ENCODE peak calls at places on chromosomes 16 and 17, in six cellular contexts. Z, N, W, D, P and Y are unnamed samples.
A peak's percentile ranks its signal among the peaks of the same experiment; 100 is the strongest.

GRCh38 chr17:15169676-15170075 is 95.5 kb downstream of the PMP22 start:
- DNase-seq in Z (peak; percentile 77), N (no peak), W (no peak), D (no peak), P (no peak), Y (peak; percentile 65)

GRCh38 chr17:57408064-57408811 is 151.9 kb downstream of the MSI2 start:
- DNase-seq in Z (no peak), N (peak; percentile 71), W (no peak), D (no peak), P (no peak), Y (peak; percentile 12)

GRCh38 chr16:57988929-57989328 is 11.5 kb downstream of the ZNF319 start:
- DNase-seq in Z (no peak), N (peak; percentile 26), W (no peak), D (no peak), P (no peak), Y (no peak)

GRCh38 chr16:73094371-73094770 is 46.4 kb upstream of the ZFHX3 start:
- DNase-seq in Z (no peak), N (no peak), W (no peak), D (no peak), P (no peak), Y (no peak)

GRCh38 chr17:16352303-16352837 is 899 bp downstream of the CENPV start:
- DNase-seq in Z (peak; percentile 30), N (peak; percentile 76), W (peak; percentile 66), D (peak; percentile 67), P (no peak), Y (peak; percentile 53)

GRCh38 chr16:55645986-55646385 is 9.8 kb upstream of the SLC6A2 start:
- DNase-seq in Z (no peak), N (peak; percentile 8), W (no peak), D (peak; percentile 8), P (peak; percentile 44), Y (no peak)

GRCh38 chr16:31477220-31478216 is 5.4 kb upstream of the SLC5A2 start:
- DNase-seq in Z (no peak), N (peak; percentile 92), W (no peak), D (peak; percentile 86), P (peak; percentile 93), Y (no peak)

GRCh38 chr16:1980026-1980769 is 1.1 kb downstream of the NOXO1 start:
- DNase-seq in Z (no peak), N (no peak), W (no peak), D (peak; percentile 80), P (no peak), Y (no peak)

GRCh38 chr16:80684906-80685305 is 119.5 kb downstream of the CDYL2 start:
- DNase-seq in Z (no peak), N (no peak), W (no peak), D (no peak), P (no peak), Y (no peak)

GRCh38 chr16:80682435-80683070 is 121.8 kb downstream of the CDYL2 start:
- DNase-seq in Z (peak; percentile 89), N (no peak), W (no peak), D (no peak), P (no peak), Y (no peak)

GRCh38 chr16:80681436-80681835 is 123.0 kb downstream of the CDYL2 start:
- DNase-seq in Z (no peak), N (no peak), W (no peak), D (no peak), P (no peak), Y (no peak)

GRCh38 chr16:80684136-80684765 is 120.1 kb downstream of the CDYL2 start:
- DNase-seq in Z (no peak), N (no peak), W (no peak), D (no peak), P (no peak), Y (no peak)

GRCh38 chr16:80683646-80684045 is 120.8 kb downstream of the CDYL2 start:
- DNase-seq in Z (no peak), N (no peak), W (no peak), D (no peak), P (no peak), Y (no peak)
- H3K4me1 ChIP-seq in Z (peaks cover 6% of the 10 kb centered on the region), N (no peaks in the 10 kb centered on the region), W (no peaks in the 10 kb centered on the region), D (no peaks in the 10 kb centered on the region), P (no peaks in the 10 kb centered on the region), Y (no peaks in the 10 kb centered on the region)

DNA sequence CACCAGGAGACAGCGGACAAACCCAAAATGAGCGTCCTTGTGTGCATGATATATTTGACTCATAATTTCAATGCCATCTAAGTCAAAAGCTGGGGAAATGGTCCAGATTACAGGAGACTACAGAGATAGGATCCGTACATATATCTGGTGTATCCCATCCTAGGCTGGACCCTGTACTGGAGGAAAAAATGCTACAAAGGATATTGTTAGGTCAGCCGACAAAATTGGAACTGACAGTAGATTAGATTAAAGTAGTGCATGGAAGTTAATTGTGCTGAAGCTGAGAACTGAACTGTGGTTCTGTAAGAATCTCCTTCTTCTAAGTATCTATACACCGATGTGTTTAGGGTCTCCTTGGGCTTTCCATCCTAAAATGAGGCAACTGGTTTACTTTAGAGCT is 24.3 kb downstream of the KCNG4 start:
- DNase-seq in Z (no peak), N (no peak), W (no peak), D (no peak), P (no peak), Y (no peak)
- H3K14ac ChIP-seq in Z (no peak overlapping the region), N (no peak overlapping the region), W (no peak overlapping the region), D (no peak overlapping the region), P (no peak overlapping the region), Y (no peak overlapping the region)

DNA sequence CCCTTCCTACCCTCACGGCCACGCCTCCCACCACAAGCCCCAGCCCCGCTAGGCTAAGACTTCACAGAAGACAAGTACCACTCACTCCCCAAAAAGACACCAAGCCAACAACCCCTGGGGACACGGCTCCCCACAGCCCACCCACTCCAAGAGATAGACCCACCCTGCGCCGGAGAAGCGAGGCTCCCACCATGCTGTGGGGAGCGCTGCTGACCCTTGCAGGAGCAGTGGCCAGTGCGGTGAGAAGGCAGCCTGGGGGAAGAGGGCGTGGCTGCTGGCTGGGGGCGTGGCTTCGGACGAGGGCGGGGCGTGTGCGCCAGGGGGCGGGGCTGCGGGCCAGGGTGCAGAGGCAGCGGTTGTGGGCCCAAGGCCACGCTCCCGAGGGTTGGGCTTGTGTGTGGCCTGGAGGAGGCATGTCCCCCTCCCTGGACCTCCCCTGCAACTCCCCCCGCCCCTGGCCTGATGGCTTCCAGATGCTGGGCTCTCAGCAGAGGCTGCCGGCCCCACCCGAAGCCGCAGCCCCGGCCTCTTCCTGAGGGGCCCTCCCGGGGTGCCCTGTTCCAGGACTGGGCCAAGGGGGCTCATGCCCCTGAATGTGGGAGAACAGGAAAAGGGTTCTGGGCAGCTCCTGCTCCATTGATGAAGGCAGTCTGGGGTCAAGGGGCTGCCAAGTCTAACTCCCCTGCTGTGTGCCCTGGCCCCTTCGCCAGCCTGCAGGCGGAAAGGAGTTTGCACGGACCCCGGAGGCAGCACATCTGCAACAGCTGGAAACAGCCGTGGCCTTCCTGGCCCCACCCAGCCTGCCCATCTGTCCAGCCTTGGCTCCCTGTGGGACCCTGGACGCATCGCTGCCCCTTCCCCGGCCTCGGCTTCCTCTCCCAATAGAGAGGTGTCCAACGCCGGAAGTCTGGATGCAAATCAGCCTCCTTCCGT is 9.1 kb downstream of the TFAP4 start:
- DNase-seq in Z (peak; percentile 86), N (peak; percentile 95), W (peak; percentile 48), D (peak; percentile 96), P (peak; percentile 19), Y (peak; percentile 94)
- H3K4me1 ChIP-seq in Z (peaks cover 13% of the 10 kb centered on the region), N (no peaks in the 10 kb centered on the region), W (peaks cover 8% of the 10 kb centered on the region), D (peaks cover 11% of the 10 kb centered on the region), P (peaks cover 3% of the 10 kb centered on the region), Y (peaks cover 20% of the 10 kb centered on the region)

GRCh38 chr16:87391324-87391949 is 699 bp upstream of the MAP1LC3B start:
- DNase-seq in Z (no peak), N (peak; percentile 67), W (peak; percentile 43), D (no peak), P (peak; percentile 50), Y (peak; percentile 62)

GRCh38 chr16:87389245-87389644 is 2.9 kb upstream of the MAP1LC3B start:
- DNase-seq in Z (no peak), N (no peak), W (no peak), D (no peak), P (no peak), Y (no peak)

GRCh38 chr16:87390641-87391323 is 1.4 kb upstream of the MAP1LC3B start:
- DNase-seq in Z (no peak), N (no peak), W (no peak), D (no peak), P (no peak), Y (no peak)

GRCh38 chr16:87388818-87389134 is 3.4 kb upstream of the MAP1LC3B start:
- DNase-seq in Z (no peak), N (no peak), W (no peak), D (no peak), P (no peak), Y (no peak)

GRCh38 chr16:87387942-87388817 is 4.0 kb upstream of the MAP1LC3B start:
- DNase-seq in Z (peak; percentile 99), N (peak; percentile 97), W (peak; percentile 86), D (peak; percentile 74), P (peak; percentile 99), Y (peak; percentile 100)
- H3K14ac ChIP-seq in Z (peak overlapping the region; percentile 51), N (peak overlapping the region; percentile 67), W (no peak overlapping the region), D (no peak overlapping the region), P (no peak overlapping the region), Y (no peak overlapping the region)

DNA sequence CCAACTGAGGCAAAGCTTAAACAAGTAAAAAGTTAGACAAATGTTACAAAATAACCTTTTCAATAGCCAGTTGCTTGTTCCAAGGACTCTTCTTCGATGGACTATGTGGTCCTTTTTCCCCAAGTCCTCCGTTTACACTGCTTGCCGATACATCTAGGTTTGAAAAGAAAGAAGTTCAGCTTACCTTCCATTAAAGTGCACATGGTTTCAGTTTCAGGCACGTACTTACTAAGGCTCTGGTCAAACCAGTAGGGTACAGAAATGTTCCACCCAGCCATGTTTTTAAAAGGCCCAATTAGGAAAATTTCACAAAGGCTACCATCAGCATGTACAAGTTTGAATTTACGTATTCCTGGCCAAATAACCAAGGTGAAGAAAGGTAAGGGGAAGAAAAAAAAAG is 2.1 kb downstream of the SRSF2 start:
- DNase-seq in Z (peak; percentile 53), N (no peak), W (no peak), D (no peak), P (no peak), Y (peak; percentile 70)
- H3K4me1 ChIP-seq in Z (peaks cover 2% of the 10 kb centered on the region), N (no peaks in the 10 kb centered on the region), W (peaks cover 8% of the 10 kb centered on the region), D (peaks cover 12% of the 10 kb centered on the region), P (no peaks in the 10 kb centered on the region), Y (no peaks in the 10 kb centered on the region)

DNA sequence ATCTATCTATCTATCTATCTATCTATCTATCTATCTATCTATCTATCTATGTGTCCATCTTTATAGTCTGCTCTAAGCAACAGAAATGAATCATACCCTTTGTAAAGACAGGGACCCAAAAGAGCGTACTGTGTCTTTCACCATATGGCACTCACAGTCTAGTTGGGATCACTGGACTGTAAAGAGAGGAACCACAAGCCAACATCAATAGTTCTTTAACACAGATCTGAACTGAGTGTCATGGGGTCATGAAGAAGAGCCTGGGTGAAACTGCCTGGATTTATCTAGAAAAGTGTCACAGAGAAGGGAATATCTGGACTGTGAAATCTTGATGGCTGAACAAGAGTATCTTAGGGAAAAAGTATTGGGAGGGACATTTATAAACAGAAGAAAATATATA is 619.1 kb upstream of the SOX9 start:
- DNase-seq in Z (no peak), N (no peak), W (no peak), D (no peak), P (no peak), Y (no peak)
- H3K14ac ChIP-seq in Z (peak overlapping the region; percentile 45), N (no peak overlapping the region), W (no peak overlapping the region), D (no peak overlapping the region), P (no peak overlapping the region), Y (no peak overlapping the region)